ENCODE peak calls at places on chromosomes 2 and 18, in seven cellular contexts. One of them, this sample, is unnamed.

GRCh38 chr18:37566479-37567060 is 972 bp upstream of the CELF4 start:
- DNase-seq in K562: no peak
- DNase-seq in WTC11: no peak
- DNase-seq in H1: no peak
- DNase-seq in HCT116: no peak
- DNase-seq in GM12878: no peak
- DNase-seq in HepG2: no peak
- DNase-seq in this sample: no peak

GRCh38 chr2:18047896-18048657 is 169.6 kb downstream of the KCNS3 start:
- DNase-seq in K562: no peak
- DNase-seq in HepG2: no peak
- DNase-seq in HCT116: peak; percentile 16
- DNase-seq in WTC11: no peak
- DNase-seq in GM12878: no peak
- DNase-seq in H1: no peak
- DNase-seq in this sample: no peak

GRCh38 chr2:101517753-101518152 is 42.8 kb upstream of the RFX8 start:
- DNase-seq in H1: no peak
- DNase-seq in HCT116: no peak
- DNase-seq in WTC11: no peak
- DNase-seq in K562: no peak
- DNase-seq in HepG2: peak; percentile 45
- DNase-seq in GM12878: no peak
- DNase-seq in this sample: no peak

GRCh38 chr2:130901061-130901460 is 64.3 kb downstream of the ARHGEF4 start:
- DNase-seq in GM12878: no peak
- DNase-seq in HepG2: no peak
- DNase-seq in WTC11: no peak
- DNase-seq in HCT116: no peak
- DNase-seq in H1: peak; percentile 43
- DNase-seq in K562: no peak
- DNase-seq in this sample: no peak

GRCh38 chr2:161004379-161004778 is 155.8 kb upstream of the TANK start:
- DNase-seq in H1: no peak
- DNase-seq in K562: no peak
- DNase-seq in GM12878: no peak
- DNase-seq in WTC11: no peak
- DNase-seq in HCT116: peak; percentile 4
- DNase-seq in HepG2: no peak
- DNase-seq in this sample: no peak

GRCh38 chr2:209942936-209943605 is 59.4 kb upstream of the RPE start:
- DNase-seq in H1: no peak
- DNase-seq in K562: no peak
- DNase-seq in WTC11: no peak
- DNase-seq in HepG2: no peak
- DNase-seq in GM12878: no peak
- DNase-seq in HCT116: no peak
- DNase-seq in this sample: no peak

GRCh38 chr2:73908689-73909652 is 16.2 kb downstream of the ACTG2 start:
- DNase-seq in H1: no peak
- DNase-seq in K562: no peak
- DNase-seq in HepG2: no peak
- DNase-seq in WTC11: no peak
- DNase-seq in GM12878: no peak
- DNase-seq in HCT116: no peak
- DNase-seq in this sample: no peak

GRCh38 chr2:38515155-38516074 is 87.3 kb downstream of the HNRNPLL start:
- DNase-seq in HepG2: no peak
- DNase-seq in K562: peak; percentile 65
- DNase-seq in WTC11: no peak
- DNase-seq in HCT116: no peak
- DNase-seq in H1: no peak
- DNase-seq in GM12878: no peak
- DNase-seq in this sample: no peak

GRCh38 chr2:239116456-239117246 is 268.8 kb downstream of the TWIST2 start:
- DNase-seq in WTC11: no peak
- DNase-seq in HCT116: no peak
- DNase-seq in H1: no peak
- DNase-seq in GM12878: no peak
- DNase-seq in K562: no peak
- DNase-seq in HepG2: no peak
- DNase-seq in this sample: no peak

GRCh38 chr2:160994141-160995002 is 165.9 kb upstream of the TANK start:
- DNase-seq in HepG2: peak; percentile 66
- DNase-seq in GM12878: peak; percentile 28
- DNase-seq in H1: peak; percentile 85
- DNase-seq in WTC11: peak; percentile 66
- DNase-seq in K562: peak; percentile 52
- DNase-seq in HCT116: peak; percentile 66
- DNase-seq in this sample: peak; percentile 62

GRCh38 chr2:145022671-145023330 is 502.9 kb upstream of the ZEB2 start:
- DNase-seq in GM12878: no peak
- DNase-seq in HepG2: no peak
- DNase-seq in HCT116: no peak
- DNase-seq in H1: no peak
- DNase-seq in K562: no peak
- DNase-seq in WTC11: no peak
- DNase-seq in this sample: no peak

GRCh38 chr2:161547130-161547529 is 77.1 kb upstream of the SLC4A10 start:
- DNase-seq in WTC11: no peak
- DNase-seq in H1: no peak
- DNase-seq in GM12878: no peak
- DNase-seq in HepG2: no peak
- DNase-seq in K562: no peak
- DNase-seq in HCT116: no peak
- DNase-seq in this sample: no peak

GRCh38 chr2:128603411-128603924 is 284.8 kb upstream of the HS6ST1 start:
- DNase-seq in HCT116: no peak
- DNase-seq in GM12878: no peak
- DNase-seq in K562: no peak
- DNase-seq in WTC11: no peak
- DNase-seq in H1: no peak
- DNase-seq in HepG2: no peak
- DNase-seq in this sample: no peak

DNA sequence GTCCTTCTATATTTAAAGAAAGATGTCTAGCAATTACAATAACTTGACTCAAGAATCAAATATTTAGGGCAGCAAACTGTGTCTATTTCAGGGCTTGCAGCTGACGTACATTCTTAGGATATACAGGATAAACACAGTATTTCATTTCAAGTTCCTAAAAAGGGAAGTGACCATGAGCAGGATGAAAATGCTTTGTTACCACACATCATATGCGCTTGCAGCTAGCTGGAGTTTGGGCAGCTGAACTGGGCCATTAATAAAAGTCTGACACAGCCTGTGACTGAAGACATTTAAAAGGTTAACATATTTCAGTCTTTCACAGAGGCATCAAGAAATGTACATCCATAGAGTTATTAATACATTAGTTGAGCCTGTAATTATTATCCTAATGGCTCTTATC is 264.5 kb upstream of the TRIB2 start:
- DNase-seq in WTC11: no peak
- DNase-seq in HepG2: no peak
- DNase-seq in K562: no peak
- DNase-seq in H1: no peak
- DNase-seq in GM12878: no peak
- DNase-seq in HCT116: no peak
- DNase-seq in this sample: no peak
- TF ChIP-seq SP1 in WTC11: no peak
- TF ChIP-seq SP1 in HepG2: no peak
- TF ChIP-seq SP1 in K562: no peak
- TF ChIP-seq SP1 in H1: no peak
- TF ChIP-seq SP1 in GM12878: no peak
- TF ChIP-seq SP1 in HCT116: no peak
- TF ChIP-seq SP1 in this sample: no peak

DNA sequence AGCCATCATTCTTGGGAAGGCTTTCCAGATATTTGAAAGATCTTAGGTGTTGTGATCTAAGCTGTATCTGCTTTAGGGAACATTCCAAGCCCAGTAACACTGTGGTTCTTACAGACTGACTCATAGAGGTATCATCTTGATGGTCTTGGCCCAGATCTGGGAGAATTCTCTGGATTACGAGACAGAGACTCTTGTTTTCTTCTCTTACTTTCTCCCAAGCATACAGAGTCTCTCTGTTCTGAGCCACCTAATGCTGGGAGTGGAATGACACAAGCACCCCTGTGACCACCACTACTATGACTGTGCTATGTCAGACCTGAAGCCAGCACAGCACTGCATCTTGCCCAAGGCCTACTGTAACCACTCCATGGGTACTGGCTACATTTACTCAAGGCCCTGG is 81.0 kb upstream of the EPAS1 start:
- DNase-seq in K562: no peak
- DNase-seq in HCT116: no peak
- DNase-seq in GM12878: no peak
- DNase-seq in WTC11: no peak
- DNase-seq in HepG2: no peak
- DNase-seq in H1: no peak
- DNase-seq in this sample: no peak
- TF ChIP-seq SP1 in K562: no peak
- TF ChIP-seq SP1 in HCT116: no peak
- TF ChIP-seq SP1 in GM12878: no peak
- TF ChIP-seq SP1 in WTC11: no peak
- TF ChIP-seq SP1 in HepG2: no peak
- TF ChIP-seq SP1 in H1: no peak
- TF ChIP-seq SP1 in this sample: no peak

GRCh38 chr18:48199399-48199798 is 209.8 kb downstream of the ZBTB7C start:
- DNase-seq in WTC11: no peak
- DNase-seq in H1: no peak
- DNase-seq in GM12878: no peak
- DNase-seq in HepG2: no peak
- DNase-seq in K562: no peak
- DNase-seq in HCT116: no peak
- DNase-seq in this sample: no peak

GRCh38 chr18:48201337-48201705 is 207.9 kb downstream of the ZBTB7C start:
- DNase-seq in K562: no peak
- DNase-seq in WTC11: no peak
- DNase-seq in GM12878: no peak
- DNase-seq in HepG2: no peak
- DNase-seq in H1: no peak
- DNase-seq in HCT116: peak; percentile 21
- DNase-seq in this sample: no peak

GRCh38 chr18:48202899-48203260 is 206.3 kb downstream of the ZBTB7C start:
- DNase-seq in HepG2: no peak
- DNase-seq in HCT116: no peak
- DNase-seq in WTC11: no peak
- DNase-seq in H1: no peak
- DNase-seq in GM12878: no peak
- DNase-seq in K562: no peak
- DNase-seq in this sample: no peak

GRCh38 chr18:48201952-48202898 is 207.0 kb downstream of the ZBTB7C start:
- DNase-seq in HepG2: no peak
- DNase-seq in WTC11: no peak
- DNase-seq in HCT116: no peak
- DNase-seq in GM12878: no peak
- DNase-seq in K562: no peak
- DNase-seq in H1: no peak
- DNase-seq in this sample: no peak

DNA sequence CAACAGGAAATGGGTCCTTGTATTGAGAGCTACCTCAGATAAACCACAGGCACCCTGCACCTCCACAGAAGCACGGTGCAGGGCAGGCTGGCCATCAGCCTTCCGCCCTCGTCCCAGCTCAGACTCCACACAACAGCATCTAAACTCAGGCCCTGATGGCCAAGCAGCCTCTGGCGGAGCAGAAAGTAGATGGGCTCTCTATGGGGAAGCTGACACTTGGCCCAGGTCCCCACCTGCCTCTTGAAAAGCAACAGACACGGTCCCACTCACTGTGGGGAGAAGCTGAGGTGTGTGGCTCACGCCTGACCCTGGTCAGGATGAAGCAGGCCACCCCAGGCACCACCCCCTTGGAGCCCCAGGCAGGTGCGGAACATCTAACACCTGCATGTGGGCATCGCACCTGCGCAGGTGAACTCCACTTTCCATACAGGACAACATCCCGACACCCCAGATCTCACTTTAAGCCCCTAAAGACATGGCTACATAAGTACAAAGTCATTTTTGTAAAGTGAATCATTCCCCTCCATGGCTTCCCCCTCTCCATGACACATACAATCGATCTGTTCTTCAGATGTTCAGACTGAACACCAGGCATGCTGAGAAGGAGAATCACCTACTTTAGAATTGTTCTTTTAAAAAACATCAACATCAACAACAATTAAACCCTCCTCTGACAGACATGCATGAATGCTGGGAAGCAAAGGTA is 208.4 kb downstream of the ZBTB7C start:
- DNase-seq in HepG2: no peak
- DNase-seq in H1: no peak
- DNase-seq in K562: no peak
- DNase-seq in WTC11: no peak
- DNase-seq in GM12878: no peak
- DNase-seq in HCT116: peak; percentile 7
- DNase-seq in this sample: no peak
- TF ChIP-seq SP1 in HepG2: no peak
- TF ChIP-seq SP1 in H1: no peak
- TF ChIP-seq SP1 in K562: no peak
- TF ChIP-seq SP1 in WTC11: no peak
- TF ChIP-seq SP1 in GM12878: no peak
- TF ChIP-seq SP1 in HCT116: no peak
- TF ChIP-seq SP1 in this sample: no peak

GRCh38 chr2:72330673-72331072 is 183.0 kb upstream of the CYP26B1 start:
- DNase-seq in HCT116: no peak
- DNase-seq in HepG2: peak; percentile 13
- DNase-seq in WTC11: no peak
- DNase-seq in K562: no peak
- DNase-seq in H1: no peak
- DNase-seq in GM12878: no peak
- DNase-seq in this sample: no peak

GRCh38 chr2:72326759-72327158 is 179.1 kb upstream of the CYP26B1 start:
- DNase-seq in HepG2: no peak
- DNase-seq in K562: no peak
- DNase-seq in GM12878: no peak
- DNase-seq in H1: no peak
- DNase-seq in HCT116: no peak
- DNase-seq in WTC11: no peak
- DNase-seq in this sample: no peak

DNA sequence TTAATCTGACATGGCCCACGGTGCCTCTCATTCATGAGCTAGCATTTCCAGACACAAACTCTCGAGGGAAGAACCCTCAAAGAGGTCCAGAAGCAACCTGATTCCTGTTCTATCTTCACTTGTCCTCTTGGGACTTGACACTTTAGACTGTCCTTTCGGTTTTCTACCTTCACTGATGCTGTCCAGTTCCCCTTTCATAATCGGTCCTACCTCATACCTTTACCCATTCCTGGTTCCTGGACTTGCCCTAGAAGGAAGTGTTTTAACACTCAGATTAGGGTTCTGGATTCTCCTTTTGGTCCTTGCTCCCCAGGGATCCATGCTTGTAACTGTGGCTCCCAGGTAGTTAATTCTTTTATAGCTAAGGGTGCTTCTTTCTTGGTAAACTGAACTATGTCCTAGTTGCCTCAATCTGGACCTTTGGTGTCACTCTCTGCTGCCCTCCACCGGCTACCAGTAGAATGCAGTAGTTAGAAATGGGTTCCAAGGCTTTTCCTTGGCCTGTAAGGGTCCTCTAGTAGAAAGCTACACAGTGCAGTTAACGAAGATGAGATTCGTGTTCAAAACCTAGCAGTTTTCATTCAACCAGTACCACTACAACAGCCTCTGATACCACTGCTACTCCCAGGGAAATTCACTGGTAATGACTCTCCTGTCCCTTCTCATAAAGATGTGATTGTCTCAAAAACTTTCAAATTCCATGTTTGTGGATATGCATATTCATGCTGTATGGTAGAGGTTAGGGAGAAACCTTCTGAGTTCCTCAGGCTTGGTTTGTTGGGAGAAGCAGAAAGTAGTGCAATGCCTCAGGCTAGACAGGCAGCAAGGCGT is 178.1 kb upstream of the CYP26B1 start:
- DNase-seq in K562: peak; percentile 25
- DNase-seq in GM12878: no peak
- DNase-seq in H1: peak; percentile 86
- DNase-seq in HCT116: no peak
- DNase-seq in HepG2: peak; percentile 50
- DNase-seq in WTC11: peak; percentile 72
- DNase-seq in this sample: peak; percentile 48
- TF ChIP-seq SP1 in K562: no peak
- TF ChIP-seq SP1 in GM12878: no peak
- TF ChIP-seq SP1 in H1: no peak
- TF ChIP-seq SP1 in HCT116: no peak
- TF ChIP-seq SP1 in HepG2: no peak
- TF ChIP-seq SP1 in WTC11: no peak
- TF ChIP-seq SP1 in this sample: no peak

This sample was measured in HEK293T.